ENCODE peak calls at places on chromosomes 11 and 22, in five cellular contexts. K is adrenal gland, Q is lower leg skin, L is IMR-90, Y is GM12891. N is an unnamed sample.
A peak's percentile ranks its signal among the peaks of the same experiment; 100 is the strongest.

GRCh38 chr22:42901790-42902508 is 44.9 kb upstream of the ARFGAP3 start:
- DNase-seq in K (no peak), Q (no peak), L (no peak), Y (no peak), N (peak; percentile 30)

GRCh38 chr11:69983897-69984438 is 94.1 kb upstream of the ANO1 start:
- DNase-seq in K (no peak), Q (no peak), L (peak; percentile 37), Y (no peak), N (no peak)

GRCh38 chr22:36368359-36368983 is 19.3 kb downstream of the MYH9 start:
- DNase-seq in K (no peak), Q (no peak), L (peak; percentile 78), Y (no peak), N (peak; percentile 91)

GRCh38 chr11:122036022-122036421 is 80.0 kb downstream of the BLID start:
- DNase-seq in K (no peak), Q (no peak), L (peak; percentile 90), Y (no peak), N (no peak)

GRCh38 chr11:131185915-131186314 is 184.5 kb upstream of the NTM start:
- DNase-seq in K (no peak), Q (no peak), L (no peak), Y (no peak), N (no peak)

GRCh38 chr11:60378359-60378758 is at the start of gene MS4A7:
- DNase-seq in K (peak; percentile 31), Q (peak; percentile 24), L (no peak), Y (peak; percentile 42), N (no peak)

GRCh38 chr11:104476454-104476853 is 312.5 kb upstream of the PDGFD start:
- DNase-seq in K (no peak), Q (no peak), L (no peak), Y (no peak), N (no peak)

GRCh38 chr11:60831501-60832079 is 10.3 kb upstream of the CCDC86 start:
- DNase-seq in K (no peak), Q (no peak), L (peak; percentile 42), Y (no peak), N (no peak)

GRCh38 chr11:5719703-5720495 is 16.3 kb upstream of the OR56B1 start:
- DNase-seq in K (no peak), Q (no peak), L (no peak), Y (no peak), N (no peak)

GRCh38 chr22:30116362-30117117 is 36.3 kb downstream of the HORMAD2 start:
- DNase-seq in K (no peak), Q (no peak), L (peak; percentile 78), Y (no peak), N (no peak)

GRCh38 chr11:66291706-66292542 is at the start of gene TMEM151A:
- DNase-seq in K (no peak), Q (no peak), L (no peak), Y (no peak), N (no peak)

GRCh38 chr11:61811831-61812230 is 5.0 kb downstream of the FADS1 start:
- DNase-seq in K (no peak), Q (no peak), L (no peak), Y (no peak), N (no peak)

GRCh38 chr11:7501894-7502293 is 11.9 kb upstream of the PPFIBP2 start:
- DNase-seq in K (no peak), Q (no peak), L (no peak), Y (no peak), N (no peak)

GRCh38 chr11:2089536-2090165 is 49.5 kb downstream of the IGF2 start:
- DNase-seq in K (no peak), Q (no peak), L (peak; percentile 11), Y (peak; percentile 59), N (peak; percentile 72)

GRCh38 chr11:75667831-75668507 is 869 bp downstream of the MAP6 start:
- DNase-seq in K (peak; percentile 79), Q (no peak), L (peak; percentile 35), Y (peak; percentile 65), N (peak; percentile 27)

GRCh38 chr11:93100211-93100610 is 97.6 kb downstream of the SLC36A4 start:
- DNase-seq in K (no peak), Q (no peak), L (peak; percentile 36), Y (no peak), N (no peak)

GRCh38 chr11:57530215-57530595 is 349 bp downstream of the TIMM10 start:
- DNase-seq in K (peak; percentile 21), Q (peak; percentile 34), L (no peak), Y (no peak), N (no peak)

GRCh38 chr11:92886243-92886905 is 83.1 kb upstream of the MTNR1B start:
- DNase-seq in K (peak; percentile 25), Q (no peak), L (peak; percentile 61), Y (peak; percentile 38), N (peak; percentile 67)

GRCh38 chr11:44329472-44330230 is 19.7 kb upstream of the ALX4 start:
- DNase-seq in K (no peak), Q (no peak), L (no peak), Y (no peak), N (no peak)

GRCh38 chr11:10309163-10310093 is 4.6 kb downstream of the ADM start:
- DNase-seq in K (peak; percentile 84), Q (peak; percentile 81), L (peak; percentile 92), Y (no peak), N (peak; percentile 36)

GRCh38 chr11:29333993-29334780 is 682.6 kb downstream of the KCNA4 start:
- DNase-seq in K (no peak), Q (no peak), L (peak; percentile 88), Y (no peak), N (peak; percentile 1)

GRCh38 chr11:29334781-29335140 is 682.1 kb downstream of the KCNA4 start:
- DNase-seq in K (no peak), Q (no peak), L (peak; percentile 37), Y (no peak), N (no peak)

GRCh38 chr11:29336727-29337212 is 680.1 kb downstream of the KCNA4 start:
- DNase-seq in K (no peak), Q (no peak), L (peak; percentile 83), Y (no peak), N (no peak)
- TF ChIP-seq POLR2A in K (no peak), Q (no peak), L (no peak), Y (no peak), N (no peak)

DNA sequence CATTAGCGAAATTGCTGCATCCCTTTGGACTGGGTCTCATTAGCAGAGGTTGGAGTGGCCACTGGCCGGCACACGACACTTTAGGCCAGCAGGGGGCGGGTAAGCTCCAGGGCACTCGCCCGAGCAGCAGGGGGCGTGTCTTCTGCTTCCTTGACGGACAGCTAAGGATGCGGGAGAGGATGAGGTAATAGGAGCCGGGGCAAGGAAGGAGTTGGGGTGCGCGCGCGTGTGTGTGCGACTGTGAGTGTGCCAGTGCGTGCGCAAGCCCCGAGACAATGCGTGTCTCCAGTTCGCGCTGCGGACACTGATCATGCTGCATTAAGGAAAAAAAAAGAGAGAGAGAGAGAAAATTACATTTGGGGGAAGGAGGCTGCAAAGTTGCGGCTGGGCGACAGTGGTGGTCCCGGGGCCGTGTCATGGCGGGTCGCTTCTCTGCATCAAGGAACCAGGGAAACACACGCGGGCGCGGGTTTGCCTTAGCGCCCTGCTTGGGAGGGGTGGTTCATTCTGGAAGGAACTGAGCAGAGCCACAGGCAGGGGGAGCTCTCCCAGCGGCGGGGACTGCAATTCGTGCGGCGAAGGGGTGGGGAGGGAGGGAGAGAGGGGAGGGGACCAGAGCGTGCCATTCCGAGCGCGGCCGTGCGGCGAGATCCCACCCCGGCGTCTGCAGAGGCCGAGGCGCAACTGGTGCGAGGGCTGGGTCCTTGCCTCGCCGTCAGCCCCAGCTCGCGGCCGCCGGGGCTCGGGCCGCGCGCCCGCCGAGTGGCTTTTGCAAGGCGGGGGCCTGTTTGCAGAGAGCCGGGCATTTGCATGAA is at the start of gene DTX4:
- DNase-seq in K (peak; percentile 96), Q (peak; percentile 91), L (peak; percentile 86), Y (peak; percentile 79), N (peak; percentile 89)
- TF ChIP-seq POLR2A in K (no peak), Q (no peak), L (peak; percentile 48), Y (peak; percentile 59), N (no peak)

DNA sequence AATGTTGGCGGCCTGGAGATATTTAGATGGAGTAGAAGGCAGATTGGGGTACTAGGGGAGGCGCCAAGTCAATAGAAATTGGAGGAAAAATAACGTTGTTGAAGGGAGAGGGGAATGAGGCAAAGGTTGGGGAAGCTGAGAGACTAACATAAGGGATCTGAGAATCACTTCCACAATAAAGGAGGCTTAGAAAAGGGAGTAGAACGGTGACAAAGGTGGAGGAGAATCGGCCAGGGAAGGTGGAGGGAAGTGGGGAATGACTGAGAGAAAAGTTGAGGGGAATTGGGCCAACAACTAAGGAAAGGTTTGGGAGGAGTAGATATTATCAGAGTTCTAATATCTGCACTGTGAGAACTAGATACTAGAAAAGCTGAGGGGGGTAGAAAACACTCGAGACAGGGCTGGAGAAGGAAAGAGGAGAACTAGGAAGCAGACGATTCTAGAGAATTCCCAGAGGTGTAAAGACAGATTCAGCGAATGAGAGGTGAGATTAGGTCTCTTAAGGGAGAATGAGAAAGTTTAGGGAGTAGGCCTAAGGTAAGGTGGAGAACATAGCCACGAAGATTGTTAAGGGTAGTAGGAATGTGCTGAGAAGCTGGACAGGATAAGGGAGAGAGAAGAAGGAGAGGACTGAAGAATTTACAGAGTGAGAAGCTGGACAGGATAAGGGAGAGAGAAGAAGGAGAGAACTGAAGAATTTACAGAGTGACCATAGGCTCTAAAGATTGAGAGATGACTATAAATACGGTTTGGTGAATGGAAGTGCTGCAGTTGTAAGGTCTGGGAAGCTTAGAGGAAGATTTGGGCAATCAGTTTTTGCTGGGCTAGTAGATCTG is 759 bp downstream of the PPME1 start:
- DNase-seq in K (no peak), Q (no peak), L (no peak), Y (no peak), N (peak; percentile 54)
- TF ChIP-seq POLR2A in K (no peak), Q (no peak), L (no peak), Y (no peak), N (no peak)

GRCh38 chr11:58770627-58771457 is 39.1 kb upstream of the GLYAT start:
- DNase-seq in K (no peak), Q (peak; percentile 33), L (peak; percentile 13), Y (no peak), N (peak; percentile 82)
- TF ChIP-seq POLR2A in K (no peak), Q (no peak), L (no peak), Y (no peak), N (no peak)

N was measured in erythroblast.